ENCODE peak calls at places on chromosomes 16 and 17, in nine cellular contexts. One of them, this sample, is unnamed.

GRCh38 chr17:47735536-47736011 is 2.5 kb downstream of the TBX21 start:
- DNase-seq in psoas muscle: no peak
- DNase-seq in tibial nerve: no peak
- DNase-seq in MCF 10A: no peak
- DNase-seq in lower lobe of right lung: no peak
- DNase-seq in lower leg skin: no peak
- DNase-seq in cardiac fibroblast: no peak
- DNase-seq in transverse colon: no peak
- DNase-seq in OCI-LY7: no peak
- DNase-seq in this sample: no peak

GRCh38 chr16:49754495-49755290 is 101.2 kb downstream of the ZNF423 start:
- DNase-seq in lower leg skin: peak
- DNase-seq in transverse colon: peak
- DNase-seq in tibial nerve: no peak
- DNase-seq in MCF 10A: peak
- DNase-seq in cardiac fibroblast: peak
- DNase-seq in psoas muscle: no peak
- DNase-seq in lower lobe of right lung: no peak
- DNase-seq in OCI-LY7: no peak
- DNase-seq in this sample: no peak

GRCh38 chr17:37706446-37706845 is 38.4 kb downstream of the HNF1B start:
- DNase-seq in lower leg skin: no peak
- DNase-seq in lower lobe of right lung: no peak
- DNase-seq in OCI-LY7: no peak
- DNase-seq in transverse colon: no peak
- DNase-seq in psoas muscle: no peak
- DNase-seq in tibial nerve: no peak
- DNase-seq in cardiac fibroblast: no peak
- DNase-seq in MCF 10A: no peak
- DNase-seq in this sample: no peak

GRCh38 chr17:8290043-8290442 is 1.6 kb downstream of the RANGRF start:
- DNase-seq in psoas muscle: no peak
- DNase-seq in OCI-LY7: no peak
- DNase-seq in lower leg skin: no peak
- DNase-seq in tibial nerve: no peak
- DNase-seq in lower lobe of right lung: no peak
- DNase-seq in cardiac fibroblast: no peak
- DNase-seq in MCF 10A: no peak
- DNase-seq in transverse colon: no peak
- DNase-seq in this sample: no peak

GRCh38 chr16:80377621-80378020 is 163.2 kb upstream of the DYNLRB2 start:
- DNase-seq in lower lobe of right lung: no peak
- DNase-seq in cardiac fibroblast: no peak
- DNase-seq in tibial nerve: no peak
- DNase-seq in OCI-LY7: no peak
- DNase-seq in transverse colon: no peak
- DNase-seq in MCF 10A: no peak
- DNase-seq in psoas muscle: no peak
- DNase-seq in lower leg skin: no peak
- DNase-seq in this sample: no peak

GRCh38 chr16:3467920-3468319 is 24.4 kb downstream of the NAA60 start:
- DNase-seq in psoas muscle: no peak
- DNase-seq in tibial nerve: no peak
- DNase-seq in lower lobe of right lung: no peak
- DNase-seq in OCI-LY7: peak
- DNase-seq in MCF 10A: peak
- DNase-seq in transverse colon: no peak
- DNase-seq in cardiac fibroblast: no peak
- DNase-seq in lower leg skin: no peak
- DNase-seq in this sample: no peak

GRCh38 chr17:75524971-75525805 is at the start of gene LLGL2:
- DNase-seq in lower lobe of right lung: peak
- DNase-seq in transverse colon: peak
- DNase-seq in lower leg skin: peak
- DNase-seq in OCI-LY7: peak
- DNase-seq in psoas muscle: peak
- DNase-seq in cardiac fibroblast: peak
- DNase-seq in MCF 10A: peak
- DNase-seq in tibial nerve: peak
- DNase-seq in this sample: peak

GRCh38 chr17:61402978-61403845 is 3.6 kb downstream of the TBX2 start:
- DNase-seq in lower lobe of right lung: peak
- DNase-seq in psoas muscle: peak
- DNase-seq in MCF 10A: no peak
- DNase-seq in tibial nerve: peak
- DNase-seq in OCI-LY7: no peak
- DNase-seq in lower leg skin: no peak
- DNase-seq in cardiac fibroblast: peak
- DNase-seq in transverse colon: no peak
- DNase-seq in this sample: no peak

GRCh38 chr17:8019161-8019560 is 16.7 kb downstream of the GUCY2D start:
- DNase-seq in MCF 10A: peak
- DNase-seq in lower leg skin: no peak
- DNase-seq in lower lobe of right lung: no peak
- DNase-seq in tibial nerve: no peak
- DNase-seq in psoas muscle: no peak
- DNase-seq in OCI-LY7: no peak
- DNase-seq in transverse colon: no peak
- DNase-seq in cardiac fibroblast: no peak
- DNase-seq in this sample: no peak

GRCh38 chr16:1538804-1539520 is 5.5 kb downstream of the TMEM204 start:
- DNase-seq in psoas muscle: peak
- DNase-seq in lower lobe of right lung: no peak
- DNase-seq in tibial nerve: no peak
- DNase-seq in lower leg skin: no peak
- DNase-seq in OCI-LY7: peak
- DNase-seq in MCF 10A: no peak
- DNase-seq in transverse colon: no peak
- DNase-seq in cardiac fibroblast: no peak
- DNase-seq in this sample: no peak

GRCh38 chr16:75172578-75172977 is 24.3 kb downstream of the ZFP1 start:
- DNase-seq in lower leg skin: no peak
- DNase-seq in psoas muscle: no peak
- DNase-seq in OCI-LY7: no peak
- DNase-seq in transverse colon: no peak
- DNase-seq in lower lobe of right lung: no peak
- DNase-seq in MCF 10A: no peak
- DNase-seq in tibial nerve: no peak
- DNase-seq in cardiac fibroblast: no peak
- DNase-seq in this sample: no peak

GRCh38 chr16:22397931-22398330 is 23.5 kb upstream of the CDR2 start:
- DNase-seq in tibial nerve: no peak
- DNase-seq in lower lobe of right lung: no peak
- DNase-seq in psoas muscle: no peak
- DNase-seq in lower leg skin: no peak
- DNase-seq in OCI-LY7: no peak
- DNase-seq in transverse colon: no peak
- DNase-seq in cardiac fibroblast: no peak
- DNase-seq in MCF 10A: no peak
- DNase-seq in this sample: no peak

GRCh38 chr16:87297918-87298631 is 19.1 kb downstream of the C16orf95 start:
- DNase-seq in MCF 10A: peak
- DNase-seq in cardiac fibroblast: peak
- DNase-seq in lower leg skin: no peak
- DNase-seq in transverse colon: no peak
- DNase-seq in tibial nerve: no peak
- DNase-seq in OCI-LY7: peak
- DNase-seq in psoas muscle: no peak
- DNase-seq in lower lobe of right lung: no peak
- DNase-seq in this sample: no peak

GRCh38 chr16:58499615-58500328 is at the start of gene NDRG4:
- DNase-seq in psoas muscle: no peak
- DNase-seq in cardiac fibroblast: peak
- DNase-seq in OCI-LY7: peak
- DNase-seq in tibial nerve: no peak
- DNase-seq in lower lobe of right lung: no peak
- DNase-seq in lower leg skin: no peak
- DNase-seq in MCF 10A: peak
- DNase-seq in transverse colon: peak
- DNase-seq in this sample: peak

GRCh38 chr17:73050797-73051196 is 41.7 kb downstream of the SLC39A11 start:
- DNase-seq in cardiac fibroblast: no peak
- DNase-seq in MCF 10A: no peak
- DNase-seq in lower leg skin: no peak
- DNase-seq in transverse colon: no peak
- DNase-seq in psoas muscle: no peak
- DNase-seq in OCI-LY7: no peak
- DNase-seq in lower lobe of right lung: no peak
- DNase-seq in tibial nerve: no peak
- DNase-seq in this sample: no peak

DNA sequence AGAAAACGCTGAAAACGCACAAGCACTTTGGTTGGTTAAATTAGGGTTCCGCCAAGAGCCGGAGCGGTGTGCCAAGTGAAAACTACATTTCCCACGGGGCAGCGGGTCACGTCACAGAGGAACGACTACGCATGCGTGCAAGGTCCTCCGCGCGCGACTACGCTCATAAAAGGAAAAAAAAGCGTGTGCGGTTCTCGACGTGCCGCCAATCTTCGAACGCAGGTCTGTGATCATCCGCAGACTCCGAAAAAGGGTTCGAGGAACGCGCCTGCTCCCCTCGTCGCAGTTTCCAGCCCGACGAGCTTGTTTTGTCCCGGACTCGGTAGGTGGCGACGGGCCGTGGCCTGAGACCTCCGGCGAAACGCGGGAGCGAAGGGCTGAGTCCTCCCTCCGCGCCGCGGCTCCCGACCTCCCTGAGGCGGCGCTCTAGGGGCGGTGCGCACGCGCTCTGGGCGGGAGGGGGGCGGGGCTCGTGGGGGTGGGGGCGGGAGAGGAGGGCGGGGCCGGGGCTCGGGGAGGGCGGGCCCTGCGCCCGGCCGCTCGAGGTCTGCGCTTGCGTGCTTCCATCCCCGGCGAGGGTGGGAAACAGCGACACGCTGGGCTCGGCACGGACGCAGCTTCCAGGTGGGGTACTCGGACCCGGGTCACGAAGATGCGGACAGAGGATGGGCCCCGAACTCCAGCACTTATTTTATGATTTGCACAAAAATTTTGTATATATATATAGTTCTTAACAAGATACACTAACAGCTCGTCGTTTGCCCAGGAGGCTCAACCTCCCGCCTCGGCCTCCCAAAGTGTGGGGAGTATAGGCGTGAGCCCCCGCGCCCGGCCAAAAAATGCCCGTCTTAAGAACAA is at the start of gene SGF29:
- DNase-seq in MCF 10A: peak
- DNase-seq in transverse colon: peak
- DNase-seq in OCI-LY7: peak
- DNase-seq in lower leg skin: peak
- DNase-seq in tibial nerve: peak
- DNase-seq in lower lobe of right lung: peak
- DNase-seq in psoas muscle: peak
- DNase-seq in cardiac fibroblast: peak
- DNase-seq in this sample: peak
- TF ChIP-seq CTCF in MCF 10A: no peak
- TF ChIP-seq CTCF in transverse colon: peak
- TF ChIP-seq CTCF in OCI-LY7: peak
- TF ChIP-seq CTCF in lower leg skin: no peak
- TF ChIP-seq CTCF in tibial nerve: peak
- TF ChIP-seq CTCF in lower lobe of right lung: peak
- TF ChIP-seq CTCF in psoas muscle: peak
- TF ChIP-seq CTCF in cardiac fibroblast: peak
- TF ChIP-seq CTCF in this sample: no peak

GRCh38 chr17:57906910-57907309 is 48.3 kb downstream of the CUEDC1 start:
- DNase-seq in transverse colon: no peak
- DNase-seq in cardiac fibroblast: no peak
- DNase-seq in psoas muscle: peak
- DNase-seq in lower leg skin: no peak
- DNase-seq in tibial nerve: no peak
- DNase-seq in OCI-LY7: no peak
- DNase-seq in lower lobe of right lung: no peak
- DNase-seq in MCF 10A: no peak
- DNase-seq in this sample: no peak
- TF ChIP-seq CTCF in transverse colon: no peak
- TF ChIP-seq CTCF in cardiac fibroblast: peak
- TF ChIP-seq CTCF in psoas muscle: peak
- TF ChIP-seq CTCF in lower leg skin: no peak
- TF ChIP-seq CTCF in tibial nerve: peak
- TF ChIP-seq CTCF in OCI-LY7: no peak
- TF ChIP-seq CTCF in lower lobe of right lung: no peak
- TF ChIP-seq CTCF in MCF 10A: no peak
- TF ChIP-seq CTCF in this sample: no peak

DNA sequence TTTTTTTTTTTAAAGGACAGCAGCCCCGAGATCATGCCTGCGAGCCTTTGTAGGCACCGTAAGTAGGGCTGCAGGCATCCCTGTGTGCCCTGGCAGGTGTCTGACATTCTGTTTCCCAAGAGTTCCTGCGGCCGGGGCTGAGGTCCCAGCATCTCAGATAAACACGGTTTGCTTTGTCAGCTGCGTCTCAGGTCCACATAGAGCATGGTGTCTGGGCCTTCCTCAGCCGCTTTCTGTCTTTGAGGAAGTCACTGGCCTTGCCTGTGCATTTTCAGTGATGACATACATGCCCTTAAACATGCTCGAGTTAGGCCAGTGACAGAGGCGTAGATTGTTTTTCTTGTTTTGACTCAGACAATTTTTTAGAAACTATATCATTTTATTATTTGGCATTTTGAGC is 105.7 kb downstream of the SNX29 start:
- DNase-seq in tibial nerve: no peak
- DNase-seq in cardiac fibroblast: no peak
- DNase-seq in MCF 10A: no peak
- DNase-seq in psoas muscle: peak
- DNase-seq in transverse colon: no peak
- DNase-seq in lower leg skin: no peak
- DNase-seq in OCI-LY7: no peak
- DNase-seq in lower lobe of right lung: peak
- DNase-seq in this sample: no peak
- TF ChIP-seq CTCF in tibial nerve: no peak
- TF ChIP-seq CTCF in cardiac fibroblast: no peak
- TF ChIP-seq CTCF in MCF 10A: no peak
- TF ChIP-seq CTCF in psoas muscle: no peak
- TF ChIP-seq CTCF in transverse colon: no peak
- TF ChIP-seq CTCF in lower leg skin: no peak
- TF ChIP-seq CTCF in OCI-LY7: no peak
- TF ChIP-seq CTCF in lower lobe of right lung: no peak
- TF ChIP-seq CTCF in this sample: no peak

DNA sequence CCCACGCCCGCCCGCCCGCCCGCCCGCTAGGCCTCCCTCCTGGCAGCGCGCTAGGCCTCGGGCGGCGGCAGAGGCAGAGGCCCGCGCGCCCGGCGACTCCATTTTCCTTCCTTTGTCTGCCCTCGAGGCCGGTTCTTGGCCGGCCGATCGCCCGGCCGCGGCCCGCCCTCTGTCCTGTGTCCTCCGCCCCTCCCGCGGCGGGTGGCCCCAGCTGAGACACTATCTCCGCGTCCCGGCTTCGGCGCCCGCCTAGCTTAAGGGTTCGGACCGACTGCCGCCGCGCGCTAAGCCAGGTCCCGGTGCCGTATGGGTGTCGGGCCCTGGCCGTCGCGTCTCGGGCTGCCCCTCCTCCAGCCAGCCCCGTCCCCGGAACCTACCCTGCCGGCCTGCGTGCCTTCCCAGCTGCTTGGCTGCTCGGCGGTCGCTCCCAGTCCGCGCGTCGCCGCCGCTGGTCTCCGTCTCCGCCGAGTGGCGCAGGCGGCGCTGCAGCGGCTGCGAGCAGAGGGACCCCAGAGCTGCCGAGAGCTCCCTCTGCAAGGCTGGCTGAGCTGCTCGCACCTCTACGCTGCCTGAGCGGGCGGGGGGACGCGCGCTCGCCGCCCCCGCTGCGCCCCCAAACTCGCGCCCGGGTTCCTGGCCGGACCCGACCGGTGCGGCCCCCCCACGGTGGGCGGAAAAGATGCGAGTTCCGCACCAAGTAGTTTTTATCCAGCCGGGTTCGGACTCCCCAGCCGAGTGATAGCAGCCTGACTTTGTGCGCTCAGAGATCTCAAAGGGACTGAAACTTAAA is 787 bp downstream of the CTCF start:
- DNase-seq in MCF 10A: peak
- DNase-seq in tibial nerve: no peak
- DNase-seq in lower leg skin: no peak
- DNase-seq in lower lobe of right lung: peak
- DNase-seq in OCI-LY7: peak
- DNase-seq in transverse colon: peak
- DNase-seq in psoas muscle: peak
- DNase-seq in cardiac fibroblast: peak
- DNase-seq in this sample: peak
- TF ChIP-seq CTCF in MCF 10A: no peak
- TF ChIP-seq CTCF in tibial nerve: no peak
- TF ChIP-seq CTCF in lower leg skin: no peak
- TF ChIP-seq CTCF in lower lobe of right lung: peak
- TF ChIP-seq CTCF in OCI-LY7: peak
- TF ChIP-seq CTCF in transverse colon: peak
- TF ChIP-seq CTCF in psoas muscle: no peak
- TF ChIP-seq CTCF in cardiac fibroblast: no peak
- TF ChIP-seq CTCF in this sample: no peak

This sample was measured in Calu3.